ENCODE peak calls at places on chromosomes 13 and 19, in six cellular contexts. J is omental fat pad, Z is AG04450, L is lower leg skin, I is choroid plexus epithelial cell, E is left lung. U is an unnamed sample.

GRCh38 chr13:108269601-108270328 is at the start of gene TNFSF13B:
- DNase-seq in L (peak; percentile 85), J (no peak), E (peak; percentile 92), I (peak; percentile 61), Z (no peak), U (no peak)

GRCh38 chr13:57874530-57874929 is 243.0 kb downstream of the PCDH17 start:
- DNase-seq in Z (no peak), L (no peak), J (no peak), E (no peak), I (no peak), U (no peak)

GRCh38 chr19:6097911-6098310 is 12.4 kb downstream of the RFX2 start:
- DNase-seq in E (no peak), I (no peak), Z (no peak), L (no peak), J (no peak), U (no peak)

GRCh38 chr13:31046711-31047279 is 114.3 kb downstream of the TEX26 start:
- DNase-seq in J (no peak), Z (no peak), I (peak; percentile 64), E (no peak), L (peak; percentile 86), U (no peak)

GRCh38 chr13:101640797-101641400 is 188.4 kb downstream of the ITGBL1 start:
- DNase-seq in L (no peak), J (no peak), Z (peak; percentile 18), I (peak; percentile 87), E (no peak), U (no peak)

GRCh38 chr13:50449465-50449864 is 394.0 kb downstream of the DLEU7 start:
- DNase-seq in E (no peak), Z (no peak), I (no peak), L (no peak), J (no peak), U (no peak)

GRCh38 chr13:113321546-113321945 is 24.5 kb downstream of the LAMP1 start:
- DNase-seq in Z (no peak), E (peak; percentile 72), L (no peak), J (no peak), I (no peak), U (no peak)

GRCh38 chr19:27740396-27740795 is 1472.6 kb downstream of the UQCRFS1 start:
- DNase-seq in Z (no peak), J (no peak), L (peak; percentile 31), E (no peak), I (no peak), U (no peak)

GRCh38 chr19:46859637-46860124 is 1.1 kb upstream of the ARHGAP35 start:
- DNase-seq in L (peak; percentile 95), E (no peak), I (peak; percentile 87), J (peak; percentile 69), Z (no peak), U (peak; percentile 81)

GRCh38 chr19:31350693-31351211 is 1.5 kb upstream of the TSHZ3 start:
- DNase-seq in E (peak; percentile 88), L (no peak), Z (no peak), J (no peak), I (peak; percentile 67), U (no peak)

GRCh38 chr13:80523134-80523533 is 182.2 kb upstream of the SPRY2 start:
- DNase-seq in J (no peak), I (no peak), Z (no peak), E (no peak), L (no peak), U (no peak)

GRCh38 chr13:46207828-46208227 is 3.9 kb upstream of the LRRC63 start:
- DNase-seq in Z (no peak), I (no peak), E (no peak), L (no peak), J (no peak), U (no peak)

GRCh38 chr13:68046900-68047299 is 816.8 kb upstream of the PCDH9 start:
- DNase-seq in Z (no peak), L (no peak), I (peak; percentile 35), J (no peak), E (no peak), U (no peak)

GRCh38 chr13:62846302-62846701 is 1430.7 kb upstream of the PCDH20 start:
- DNase-seq in I (peak; percentile 51), E (no peak), L (no peak), Z (no peak), J (no peak), U (no peak)

GRCh38 chr19:10412257-10412977 is 7.9 kb upstream of the PDE4A start:
- DNase-seq in E (no peak), Z (no peak), I (no peak), L (no peak), J (no peak), U (no peak)

GRCh38 chr13:80001510-80001842 is 339.4 kb downstream of the SPRY2 start:
- DNase-seq in E (no peak), L (no peak), I (no peak), Z (no peak), J (no peak), U (no peak)

GRCh38 chr13:50670272-50670671 is 173.2 kb downstream of the DLEU7 start:
- DNase-seq in J (no peak), Z (no peak), I (no peak), L (no peak), E (no peak), U (no peak)

GRCh38 chr19:31268751-31269150 is 80.5 kb downstream of the TSHZ3 start:
- DNase-seq in J (no peak), Z (no peak), I (no peak), E (no peak), L (no peak), U (no peak)

GRCh38 chr19:10848208-10848843 is at the start of gene C19orf38:
- DNase-seq in J (no peak), I (no peak), Z (no peak), E (no peak), L (no peak), U (no peak)

GRCh38 chr13:46523972-46524737 is 28.8 kb upstream of the LRCH1 start:
- DNase-seq in J (no peak), I (peak; percentile 29), E (no peak), L (no peak), Z (no peak), U (no peak)

GRCh38 chr13:53138369-53139036 is 109.9 kb downstream of the OLFM4 start:
- DNase-seq in I (peak; percentile 57), E (no peak), L (peak; percentile 86), Z (no peak), J (no peak), U (no peak)

GRCh38 chr13:97367427-97367826 is 66.5 kb upstream of the RAP2A start:
- DNase-seq in J (no peak), L (no peak), Z (peak; percentile 24), E (no peak), I (peak; percentile 73), U (no peak)

GRCh38 chr19:33740811-33741396 is 55.8 kb upstream of the KCTD15 start:
- DNase-seq in Z (no peak), J (no peak), I (peak; percentile 46), E (no peak), L (no peak), U (no peak)

GRCh38 chr13:39020853-39021462 is 16.9 kb downstream of the PROSER1 start:
- DNase-seq in J (no peak), L (no peak), E (no peak), I (no peak), Z (no peak), U (no peak)

GRCh38 chr13:39016087-39016486 is 21.8 kb downstream of the PROSER1 start:
- DNase-seq in I (no peak), L (no peak), J (no peak), Z (no peak), E (no peak), U (no peak)

GRCh38 chr13:39012608-39013007 is 22.0 kb upstream of the STOML3 start:
- DNase-seq in I (no peak), Z (no peak), J (no peak), L (no peak), E (no peak), U (no peak)

GRCh38 chr13:39013462-39013861 is 22.8 kb upstream of the STOML3 start:
- DNase-seq in E (no peak), I (no peak), L (no peak), J (no peak), Z (no peak), U (no peak)

DNA sequence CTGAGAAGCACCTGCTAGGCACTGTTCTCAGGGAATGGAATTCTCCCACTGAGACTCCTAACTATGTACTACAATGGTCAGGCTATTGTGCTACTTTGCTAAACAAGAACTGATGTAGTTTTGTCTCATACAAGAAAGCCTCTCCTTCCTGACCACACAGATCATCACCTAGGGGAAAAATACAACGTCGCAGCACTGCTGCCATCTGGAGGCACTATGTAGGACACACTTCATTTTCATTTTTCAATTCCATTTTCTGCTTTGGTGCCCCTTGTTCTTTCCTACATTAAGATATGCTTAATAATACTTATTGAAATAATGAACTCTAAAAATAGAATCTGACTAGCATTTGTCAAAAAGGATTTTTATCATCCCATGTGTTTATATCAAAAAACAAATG is 21.1 kb downstream of the PROSER1 start:
- DNase-seq in J (no peak), Z (no peak), L (no peak), I (peak; percentile 74), E (no peak), U (no peak)
- TF ChIP-seq CTCF in J (no peak), Z (peak; percentile 53), L (no peak), I (peak; percentile 78), E (no peak), U (peak; percentile 71)

DNA sequence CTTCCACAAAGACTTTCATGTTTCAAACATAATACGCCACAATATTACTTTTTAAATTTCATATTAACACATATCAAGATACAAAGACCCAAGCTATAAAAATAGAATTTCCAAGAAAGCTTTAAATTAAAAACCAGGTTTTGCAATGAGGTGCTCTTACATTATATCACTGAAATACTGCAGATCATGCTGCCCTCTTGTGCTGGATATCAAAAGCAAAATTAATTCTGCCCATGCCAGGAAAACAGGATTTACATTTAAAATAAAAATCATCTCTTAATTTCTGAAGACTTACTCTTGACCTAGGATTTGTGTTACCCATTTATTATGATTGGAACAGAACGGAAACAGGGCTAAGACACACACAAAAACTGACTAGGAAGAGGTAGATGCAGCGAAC is 145.0 kb downstream of the ABCC4 start:
- DNase-seq in Z (no peak), I (peak; percentile 73), E (no peak), L (no peak), J (no peak), U (no peak)
- TF ChIP-seq CTCF in Z (peak; percentile 15), I (peak; percentile 57), E (no peak), L (no peak), J (no peak), U (peak; percentile 56)

DNA sequence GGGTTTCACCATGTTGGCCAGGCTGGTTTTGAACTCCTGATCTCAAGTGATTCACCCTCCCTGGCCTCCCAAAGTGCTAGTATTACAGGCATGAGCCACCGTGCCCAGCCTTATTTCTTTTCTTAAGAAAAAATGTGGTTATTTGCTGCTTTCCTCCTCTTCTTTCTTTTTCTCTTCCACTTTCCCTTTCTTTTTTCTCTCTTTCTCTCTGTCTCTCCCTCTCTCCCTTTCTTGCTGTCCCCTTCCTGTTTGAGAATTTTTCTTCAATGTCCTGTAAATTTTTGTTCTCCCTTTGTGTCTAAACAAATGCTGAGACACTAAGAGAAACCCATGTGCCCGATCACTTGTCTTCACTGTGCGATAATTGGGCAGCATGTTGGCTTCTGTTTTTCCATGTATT is 2.2 kb downstream of the LEUTX start:
- DNase-seq in Z (no peak), J (no peak), L (no peak), I (no peak), E (no peak), U (no peak)
- TF ChIP-seq CTCF in Z (no peak), J (no peak), L (no peak), I (no peak), E (no peak), U (no peak)

DNA sequence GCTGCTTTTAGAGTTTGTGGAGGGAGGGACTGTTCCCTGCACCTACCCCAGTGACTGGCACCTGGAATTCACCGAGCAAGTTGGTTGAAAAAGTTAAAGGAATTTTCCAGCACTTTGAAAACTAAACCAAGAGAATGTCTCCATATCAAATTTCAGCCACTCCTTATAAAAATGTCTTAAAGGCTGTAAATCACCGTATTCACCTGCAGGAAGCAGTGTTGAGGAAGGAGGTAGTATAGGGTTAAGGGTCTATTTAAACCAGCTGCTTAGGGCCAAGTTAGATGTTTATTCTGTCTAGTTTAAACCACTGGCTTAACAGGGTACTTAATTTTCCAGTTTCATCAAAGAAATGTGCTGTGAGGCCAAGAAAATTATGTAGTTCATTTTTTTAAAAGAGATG is 3.8 kb upstream of the RAB20 start:
- DNase-seq in J (no peak), Z (no peak), L (peak; percentile 5), I (peak; percentile 23), E (no peak), U (no peak)
- TF ChIP-seq CTCF in J (no peak), Z (peak; percentile 13), L (no peak), I (peak; percentile 36), E (no peak), U (peak; percentile 31)